ENCODE peak calls at places on chromosomes 12 and 14, in ten cellular contexts. Q is GM18507; W is fibroblast of the aortic adventitia; O is RPMI8226; M is heart left ventricle; E is activated CD8-positive, alpha-beta memory T cell treated with anti-CD3 and anti-CD28 coated beads, Interleukin-2, amount 50 U/mL, for 48 hours; S is stimulated activated CD8-positive, alpha-beta memory T cell treated with anti-CD3 and anti-CD28 coated beads, Interleukin-2, amount 100 ng/mL, for 1 hour; X is kidney; K is activated CD4-positive, alpha-beta T cell treated with anti-CD3 and anti-CD28 coated beads, Interleukin-2, amount 50 U/mL, for 24 hours; A is PC-9. R is an unnamed sample.

GRCh38 chr12:52082668-52082987 is 3.1 kb downstream of the SMIM41 start:
- DNase-seq in Q (no peak), W (no peak), O (peak), M (no peak), E (no peak), S (no peak), X (no peak), K (no peak), A (no peak), R (no peak)

GRCh38 chr12:4099276-4099675 is 174.3 kb upstream of the CCND2 start:
- DNase-seq in Q (no peak), W (no peak), O (no peak), M (no peak), E (no peak), S (no peak), X (peak), K (no peak), A (no peak), R (no peak)

GRCh38 chr12:41407240-41407799 is 219.2 kb downstream of the PDZRN4 start:
- DNase-seq in Q (no peak), W (no peak), O (no peak), M (no peak), E (no peak), S (no peak), X (no peak), K (no peak), A (no peak), R (no peak)

GRCh38 chr14:102058146-102058545 is 28.7 kb downstream of the HSP90AA1 start:
- DNase-seq in Q (no peak), W (peak), O (no peak), M (no peak), E (no peak), S (no peak), X (no peak), K (no peak), A (no peak), R (no peak)

GRCh38 chr12:21962236-21962635 is 21.0 kb upstream of the ABCC9 start:
- DNase-seq in Q (no peak), W (peak), O (no peak), M (no peak), E (no peak), S (no peak), X (no peak), K (no peak), A (no peak), R (no peak)

GRCh38 chr14:70856851-70857498 is 47.7 kb upstream of the MAP3K9 start:
- DNase-seq in Q (no peak), W (peak), O (no peak), M (no peak), E (no peak), S (no peak), X (no peak), K (no peak), A (no peak), R (no peak)

GRCh38 chr12:509494-509893 is 49.8 kb downstream of the B4GALNT3 start:
- DNase-seq in Q (no peak), W (no peak), O (no peak), M (no peak), E (no peak), S (no peak), X (no peak), K (no peak), A (peak), R (no peak)

GRCh38 chr12:119178544-119179334 is at the start of gene HSPB8:
- DNase-seq in Q (no peak), W (peak), O (no peak), M (peak), E (no peak), S (no peak), X (peak), K (no peak), A (peak), R (no peak)

GRCh38 chr12:57604454-57605307 is at the start of gene DTX3:
- DNase-seq in Q (no peak), W (peak), O (no peak), M (peak), E (peak), S (no peak), X (no peak), K (no peak), A (no peak), R (no peak)

GRCh38 chr12:52632656-52633055 is 14.3 kb upstream of the KRT73 start:
- DNase-seq in Q (no peak), W (no peak), O (no peak), M (no peak), E (no peak), S (no peak), X (no peak), K (no peak), A (no peak), R (no peak)

R was measured in activated T-helper 1 cell treated with Interleukin-2 at 50 U/mL for 16 hours.